ENCODE peak calls at places on chromosome 9, in five cellular contexts. E is RWPE1, R is glutamatergic neuron, C is HFF-Myc, I is progenitor cell of endocrine pancreas. Z is an unnamed sample.

GRCh38 chr9:75911390-75911789 is 20.9 kb downstream of the PCSK5 start:
- DNase-seq in E (no peak), R (no peak), C (no peak), I (no peak), Z (no peak)

GRCh38 chr9:27529316-27530278 is at the start of gene MOB3B:
- DNase-seq in E (peak; percentile 79), R (peak; percentile 95), C (no peak), I (peak; percentile 90), Z (peak; percentile 96)

GRCh38 chr9:86809968-86810367 is 137.3 kb downstream of the GAS1 start:
- DNase-seq in E (no peak), R (no peak), C (no peak), I (no peak), Z (no peak)

GRCh38 chr9:16133556-16134227 is 580.8 kb downstream of the CCDC171 start:
- DNase-seq in E (peak; percentile 77), R (peak; percentile 36), C (no peak), I (no peak), Z (no peak)

GRCh38 chr9:35974800-35975199 is 16.8 kb upstream of the OR2S2 start:
- DNase-seq in E (no peak), R (no peak), C (no peak), I (no peak), Z (no peak)

GRCh38 chr9:106862115-106862945 is 636 bp upstream of the ZNF462 start:
- DNase-seq in E (peak; percentile 53), R (peak; percentile 80), C (no peak), I (peak; percentile 56), Z (no peak)

GRCh38 chr9:14326264-14326826 is 12.4 kb upstream of the NFIB start:
- DNase-seq in E (no peak), R (no peak), C (no peak), I (no peak), Z (no peak)

GRCh38 chr9:110980261-110980660 is 58.0 kb downstream of the LPAR1 start:
- DNase-seq in E (no peak), R (no peak), C (no peak), I (no peak), Z (no peak)

GRCh38 chr9:129482521-129483466 is 138.1 kb downstream of the C9orf50 start:
- DNase-seq in E (peak; percentile 93), R (peak; percentile 65), C (no peak), I (peak; percentile 46), Z (peak; percentile 85)

GRCh38 chr9:14435871-14436270 is 121.9 kb upstream of the NFIB start:
- DNase-seq in E (no peak), R (no peak), C (no peak), I (no peak), Z (no peak)

GRCh38 chr9:109378316-109378715 is 57.5 kb upstream of the EPB41L4B start:
- DNase-seq in E (no peak), R (no peak), C (no peak), I (no peak), Z (no peak)

GRCh38 chr9:126623314-126623666 is 9.6 kb downstream of the LMX1B start:
- DNase-seq in E (no peak), R (no peak), C (no peak), I (no peak), Z (no peak)

GRCh38 chr9:116062206-116062550 is 91.4 kb upstream of the PAPPA start:
- DNase-seq in E (no peak), R (no peak), C (no peak), I (no peak), Z (no peak)

GRCh38 chr9:120324461-120324860 is 255.5 kb downstream of the CDK5RAP2 start:
- DNase-seq in E (no peak), R (no peak), C (no peak), I (no peak), Z (no peak)

GRCh38 chr9:32942755-32943460 is 58.5 kb downstream of the APTX start:
- DNase-seq in E (no peak), R (no peak), C (no peak), I (no peak), Z (no peak)

DNA sequence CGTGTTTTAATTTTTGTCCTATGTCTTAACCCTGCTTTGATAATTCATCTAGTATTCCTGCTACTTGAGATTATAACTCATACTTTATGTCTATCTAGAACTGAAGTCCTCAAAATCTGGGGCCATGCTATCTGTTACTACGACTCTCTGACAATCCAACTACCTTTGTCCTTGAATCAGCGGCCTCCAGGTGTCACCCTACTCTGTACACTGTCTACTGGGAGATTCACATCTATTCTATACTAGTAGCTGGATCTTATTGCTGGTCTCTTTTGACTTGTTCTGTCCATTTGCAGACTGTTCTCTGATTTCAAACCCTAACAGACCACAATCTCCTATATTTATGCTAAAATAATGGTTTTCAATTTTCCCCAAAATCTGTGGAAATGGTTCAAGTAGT is 225.5 kb upstream of the ELAVL2 start:
- DNase-seq in E (no peak), R (no peak), C (no peak), I (no peak), Z (no peak)
- TF ChIP-seq CTCF in E (no peak), R (no peak), C (no peak), I (no peak), Z (no peak)

GRCh38 chr9:122356627-122357026 is 14.2 kb upstream of the PTGS1 start:
- DNase-seq in E (no peak), R (no peak), C (no peak), I (no peak), Z (no peak)
- TF ChIP-seq CTCF in E (no peak), R (peak; percentile 39), C (peak; percentile 64), I (peak; percentile 57), Z (peak; percentile 19)

GRCh38 chr9:18717751-18718150 is 243.8 kb downstream of the ADAMTSL1 start:
- DNase-seq in E (no peak), R (no peak), C (no peak), I (no peak), Z (no peak)
- TF ChIP-seq CTCF in E (no peak), R (no peak), C (no peak), I (no peak), Z (no peak)

GRCh38 chr9:113410207-113411158 is at the start of the genes C9orf43 and POLE3:
- DNase-seq in E (peak; percentile 99), R (peak; percentile 95), C (peak; percentile 87), I (peak; percentile 83), Z (peak; percentile 80)
- TF ChIP-seq CTCF in E (no peak), R (no peak), C (no peak), I (no peak), Z (no peak)

GRCh38 chr9:13209498-13209897 is 70.0 kb downstream of the MPDZ start:
- DNase-seq in E (no peak), R (no peak), C (no peak), I (no peak), Z (no peak)

GRCh38 chr9:13213998-13214397 is 65.5 kb downstream of the MPDZ start:
- DNase-seq in E (no peak), R (no peak), C (no peak), I (no peak), Z (no peak)

GRCh38 chr9:13215791-13216554 is 63.5 kb downstream of the MPDZ start:
- DNase-seq in E (no peak), R (no peak), C (no peak), I (no peak), Z (no peak)

DNA sequence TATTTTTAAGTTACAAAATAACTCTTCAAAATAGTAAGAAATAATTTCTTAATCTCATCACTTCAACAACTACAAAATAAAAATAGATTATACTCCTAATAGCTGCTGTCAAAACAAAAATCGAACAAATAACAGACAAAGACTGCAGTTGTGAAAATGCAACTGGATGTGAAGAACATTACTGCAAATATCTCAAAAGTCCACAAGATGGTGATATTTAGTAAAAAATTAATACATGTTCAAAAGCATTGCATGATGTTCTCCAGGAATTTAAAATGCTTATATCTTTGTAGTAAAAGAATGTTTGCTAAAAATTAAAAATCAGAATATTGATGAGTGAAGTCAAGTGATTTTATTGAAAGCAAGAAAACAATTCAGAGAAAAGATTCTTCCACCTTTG is 66.2 kb downstream of the MPDZ start:
- DNase-seq in E (peak; percentile 8), R (no peak), C (peak; percentile 2), I (no peak), Z (no peak)
- TF ChIP-seq CTCF in E (peak; percentile 12), R (no peak), C (no peak), I (peak; percentile 18), Z (no peak)

GRCh38 chr9:8486095-8486494 is 686.5 kb upstream of the DMAC1 start:
- DNase-seq in E (no peak), R (peak; percentile 55), C (no peak), I (no peak), Z (no peak)
- TF ChIP-seq CTCF in E (no peak), R (peak; percentile 33), C (peak; percentile 6), I (peak; percentile 38), Z (no peak)

DNA sequence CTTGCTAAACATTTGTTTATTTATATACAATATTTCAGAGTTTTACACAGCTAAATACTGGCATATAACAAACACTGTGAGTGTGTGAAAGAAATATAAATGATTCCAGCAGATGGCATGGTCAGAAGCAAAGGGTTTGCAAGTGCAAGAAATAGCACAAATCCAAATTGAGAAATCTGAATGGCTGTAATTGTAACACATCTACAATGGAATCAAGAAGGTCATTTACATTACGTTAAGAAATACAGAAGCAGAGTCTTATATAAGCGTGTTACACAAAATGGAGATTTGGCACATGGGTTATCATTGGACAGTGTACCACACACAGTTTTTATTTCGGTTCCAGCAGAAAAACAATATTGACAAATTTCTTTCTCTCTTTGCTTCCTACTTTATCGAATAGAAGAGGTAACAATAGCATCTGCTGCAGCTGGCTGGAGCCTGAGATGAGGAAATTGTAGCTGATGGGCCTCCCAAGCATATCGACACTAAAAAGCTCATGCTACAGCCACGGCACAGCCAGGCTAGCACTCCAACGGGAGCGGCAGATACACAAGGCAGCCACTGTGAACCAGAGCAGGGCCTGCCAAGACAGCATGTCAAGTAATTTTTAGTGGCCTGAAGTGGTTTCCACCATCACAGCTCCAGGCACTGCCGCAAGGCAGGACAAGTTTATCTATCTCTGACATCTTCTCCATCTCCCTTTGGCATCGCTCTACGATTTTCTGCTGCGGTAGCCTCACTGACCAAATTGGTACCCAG is 564.6 kb upstream of the DMAC1 start:
- DNase-seq in E (no peak), R (no peak), C (no peak), I (no peak), Z (no peak)
- TF ChIP-seq CTCF in E (no peak), R (no peak), C (no peak), I (no peak), Z (no peak)

GRCh38 chr9:38062498-38063362 is 6.3 kb downstream of the SHB start:
- DNase-seq in E (no peak), R (no peak), C (no peak), I (no peak), Z (no peak)
- TF ChIP-seq CTCF in E (no peak), R (no peak), C (no peak), I (no peak), Z (no peak)